ENCODE peak calls at places on chromosomes 7 and 10, in nine cellular contexts. Q is thoracic aorta; U is activated CD4-positive, alpha-beta T cell treated with anti-CD3 and anti-CD28 coated beads for 1 hour; O is stimulated activated CD8-positive, alpha-beta memory T cell treated with anti-CD3 and anti-CD28 coated beads, Interleukin-12 subunit alpha, Interleukin-12 subunit beta, amount 100 ng/mL, for 4 hours; V is HEK293T; R is hepatic stellate cell; L is psoas muscle; C is activated CD4-positive, alpha-beta memory T cell treated with anti-CD3 and anti-CD28 coated beads, Interleukin-2, amount 10 ng/mL, durations not matched to agents 7 days and 5 days; B is endothelial cell. G is an unnamed sample.

GRCh38 chr7:100353685-100354330 is 4.1 kb upstream of the PILRB start:
- DNase-seq in O (peak; percentile 56), U (no peak), R (no peak), B (no peak), Q (no peak), L (no peak), V (no peak), C (no peak), G (no peak)

GRCh38 chr10:24415455-24416169 is 206.7 kb downstream of the KIAA1217 start:
- DNase-seq in U (no peak), R (no peak), B (no peak), Q (no peak), L (peak; percentile 87), O (no peak), C (no peak), V (peak; percentile 32), G (peak; percentile 72)

GRCh38 chr7:36896418-36896817 is 172.1 kb upstream of the AOAH start:
- DNase-seq in B (no peak), O (no peak), L (no peak), C (no peak), R (no peak), Q (no peak), U (no peak), V (no peak), G (no peak)

GRCh38 chr7:43108255-43109011 is 4.0 kb upstream of the HECW1 start:
- DNase-seq in O (no peak), R (peak; percentile 42), Q (peak; percentile 19), C (peak; percentile 55), U (no peak), B (peak; percentile 88), V (peak; percentile 70), L (peak; percentile 31), G (no peak)

GRCh38 chr7:10889266-10889898 is 84.3 kb upstream of the PHF14 start:
- DNase-seq in U (no peak), B (peak; percentile 37), Q (no peak), R (peak; percentile 41), V (peak; percentile 64), L (no peak), O (no peak), C (peak; percentile 54), G (peak; percentile 8)

GRCh38 chr10:7915923-7916322 is 97.6 kb downstream of the TAF3 start:
- DNase-seq in C (no peak), Q (no peak), V (no peak), O (no peak), U (no peak), B (no peak), R (no peak), L (no peak), G (peak; percentile 23)

GRCh38 chr10:79445708-79446450 is 455 bp upstream of the ZCCHC24 start:
- DNase-seq in O (peak; percentile 94), C (peak; percentile 96), Q (peak; percentile 97), L (peak; percentile 99), R (peak; percentile 97), B (peak; percentile 98), U (peak; percentile 91), V (peak; percentile 95), G (peak; percentile 98)

GRCh38 chr10:102509387-102509786 is 5.6 kb downstream of the SUFU start:
- DNase-seq in V (no peak), Q (no peak), C (no peak), R (no peak), U (no peak), L (no peak), B (no peak), O (no peak), G (no peak)

GRCh38 chr10:80468002-80468401 is 13.9 kb downstream of the TSPAN14 start:
- DNase-seq in C (peak; percentile 58), U (peak; percentile 47), O (no peak), B (peak; percentile 90), Q (no peak), R (no peak), V (no peak), L (peak; percentile 61), G (no peak)

GRCh38 chr7:44955733-44956132 is 23.1 kb downstream of the MYO1G start:
- DNase-seq in Q (no peak), R (no peak), C (no peak), U (no peak), O (no peak), V (no peak), B (no peak), L (no peak), G (no peak)

GRCh38 chr10:48469516-48470020 is 135.3 kb downstream of the ARHGAP22 start:
- DNase-seq in C (no peak), Q (no peak), R (no peak), L (no peak), B (no peak), U (no peak), V (no peak), O (no peak), G (no peak)

GRCh38 chr7:25148772-25149575 is 23.9 kb upstream of the CYCS start:
- DNase-seq in U (no peak), C (no peak), O (no peak), Q (no peak), B (no peak), L (no peak), R (no peak), V (no peak), G (no peak)